ENCODE peak calls at places on chromosome 11, in five cellular contexts. One of them, this sample, is unnamed.

GRCh38 chr11:108880510-108880909 is 215.6 kb downstream of the DDX10 start:
- DNase-seq in mesendoderm: no peak
- DNase-seq in PC-9: no peak
- DNase-seq in hepatocyte: no peak
- DNase-seq in trophoblast cell: no peak
- DNase-seq in this sample: no peak

GRCh38 chr11:66970808-66971442 is 4.2 kb upstream of the C11orf86 start:
- DNase-seq in PC-9: peak; percentile 72
- DNase-seq in mesendoderm: peak; percentile 23
- DNase-seq in trophoblast cell: peak; percentile 86
- DNase-seq in hepatocyte: peak; percentile 85
- DNase-seq in this sample: no peak

GRCh38 chr11:67997460-67997921 is 6.4 kb downstream of the UNC93B1 start:
- DNase-seq in mesendoderm: no peak
- DNase-seq in hepatocyte: no peak
- DNase-seq in trophoblast cell: no peak
- DNase-seq in PC-9: no peak
- DNase-seq in this sample: no peak

GRCh38 chr11:7955191-7955590 is 10.1 kb downstream of the NLRP10 start:
- DNase-seq in PC-9: no peak
- DNase-seq in trophoblast cell: no peak
- DNase-seq in hepatocyte: no peak
- DNase-seq in mesendoderm: no peak
- DNase-seq in this sample: no peak

GRCh38 chr11:19432370-19433163 is 191.8 kb upstream of the E2F8 start:
- DNase-seq in mesendoderm: peak; percentile 35
- DNase-seq in hepatocyte: no peak
- DNase-seq in trophoblast cell: no peak
- DNase-seq in PC-9: peak; percentile 36
- DNase-seq in this sample: peak; percentile 41

GRCh38 chr11:114147389-114148382 is 88.2 kb downstream of the ZBTB16 start:
- DNase-seq in PC-9: no peak
- DNase-seq in mesendoderm: peak; percentile 91
- DNase-seq in trophoblast cell: peak; percentile 74
- DNase-seq in hepatocyte: no peak
- DNase-seq in this sample: no peak

GRCh38 chr11:34624069-34624468 is 3.2 kb downstream of the EHF start:
- DNase-seq in trophoblast cell: no peak
- DNase-seq in mesendoderm: no peak
- DNase-seq in PC-9: peak; percentile 80
- DNase-seq in hepatocyte: no peak
- DNase-seq in this sample: no peak

GRCh38 chr11:64525711-64526110 is 65.3 kb upstream of the SLC22A12 start:
- DNase-seq in hepatocyte: no peak
- DNase-seq in mesendoderm: no peak
- DNase-seq in PC-9: no peak
- DNase-seq in trophoblast cell: no peak
- DNase-seq in this sample: no peak

GRCh38 chr11:1202154-1202775 is 20.6 kb upstream of the MUC5B start:
- DNase-seq in trophoblast cell: no peak
- DNase-seq in PC-9: no peak
- DNase-seq in mesendoderm: peak; percentile 23
- DNase-seq in hepatocyte: no peak
- DNase-seq in this sample: peak; percentile 47

GRCh38 chr11:14503023-14503422 is 3.4 kb upstream of the COPB1 start:
- DNase-seq in PC-9: no peak
- DNase-seq in hepatocyte: no peak
- DNase-seq in trophoblast cell: no peak
- DNase-seq in mesendoderm: peak; percentile 5
- DNase-seq in this sample: peak; percentile 36

GRCh38 chr11:17609536-17610401 is 62.7 kb downstream of the OTOG start:
- DNase-seq in trophoblast cell: no peak
- DNase-seq in PC-9: no peak
- DNase-seq in mesendoderm: no peak
- DNase-seq in hepatocyte: no peak
- DNase-seq in this sample: no peak

GRCh38 chr11:115166826-115167225 is 337.4 kb downstream of the CADM1 start:
- DNase-seq in hepatocyte: peak; percentile 56
- DNase-seq in PC-9: no peak
- DNase-seq in trophoblast cell: no peak
- DNase-seq in mesendoderm: no peak
- DNase-seq in this sample: no peak

GRCh38 chr11:113681282-113681681 is 24.8 kb downstream of the TMPRSS5 start:
- DNase-seq in mesendoderm: peak; percentile 69
- DNase-seq in PC-9: no peak
- DNase-seq in hepatocyte: no peak
- DNase-seq in trophoblast cell: no peak
- DNase-seq in this sample: no peak

GRCh38 chr11:122019908-122020694 is 95.9 kb downstream of the BLID start:
- DNase-seq in PC-9: no peak
- DNase-seq in hepatocyte: no peak
- DNase-seq in mesendoderm: no peak
- DNase-seq in trophoblast cell: no peak
- DNase-seq in this sample: no peak

GRCh38 chr11:47391077-47391583 is 12.8 kb upstream of the SPI1 start:
- DNase-seq in PC-9: no peak
- DNase-seq in mesendoderm: no peak
- DNase-seq in trophoblast cell: peak; percentile 44
- DNase-seq in hepatocyte: no peak
- DNase-seq in this sample: no peak

GRCh38 chr11:67644042-67644441 is 4.5 kb upstream of the TBX10 start:
- DNase-seq in trophoblast cell: peak; percentile 47
- DNase-seq in PC-9: peak; percentile 32
- DNase-seq in mesendoderm: peak; percentile 69
- DNase-seq in hepatocyte: peak; percentile 22
- DNase-seq in this sample: peak; percentile 64

GRCh38 chr11:18844753-18845367 is 53.3 kb upstream of the PTPN5 start:
- DNase-seq in trophoblast cell: peak; percentile 64
- DNase-seq in PC-9: no peak
- DNase-seq in mesendoderm: peak; percentile 84
- DNase-seq in hepatocyte: peak; percentile 69
- DNase-seq in this sample: peak; percentile 75

GRCh38 chr11:63518548-63518947 is 12.7 kb downstream of the LGALS12 start:
- DNase-seq in hepatocyte: no peak
- DNase-seq in PC-9: no peak
- DNase-seq in trophoblast cell: no peak
- DNase-seq in mesendoderm: no peak
- DNase-seq in this sample: no peak

GRCh38 chr11:126512741-126513715 is 157.5 kb downstream of the ST3GAL4 start:
- DNase-seq in hepatocyte: no peak
- DNase-seq in trophoblast cell: no peak
- DNase-seq in PC-9: no peak
- DNase-seq in mesendoderm: peak; percentile 65
- DNase-seq in this sample: no peak

GRCh38 chr11:125168875-125169537 is 4.5 kb downstream of the PKNOX2 start:
- DNase-seq in mesendoderm: peak; percentile 48
- DNase-seq in trophoblast cell: no peak
- DNase-seq in hepatocyte: peak; percentile 22
- DNase-seq in PC-9: no peak
- DNase-seq in this sample: no peak

GRCh38 chr11:125173556-125173955 is 9.0 kb downstream of the PKNOX2 start:
- DNase-seq in mesendoderm: no peak
- DNase-seq in hepatocyte: no peak
- DNase-seq in PC-9: no peak
- DNase-seq in trophoblast cell: no peak
- DNase-seq in this sample: no peak

GRCh38 chr11:65833297-65834030 is at the start of gene SNX32:
- DNase-seq in mesendoderm: peak; percentile 95
- DNase-seq in trophoblast cell: peak; percentile 93
- DNase-seq in PC-9: no peak
- DNase-seq in hepatocyte: peak; percentile 97
- DNase-seq in this sample: no peak

GRCh38 chr11:17781221-17781620 is 46.6 kb downstream of the KCNC1 start:
- DNase-seq in hepatocyte: no peak
- DNase-seq in mesendoderm: no peak
- DNase-seq in PC-9: no peak
- DNase-seq in trophoblast cell: peak; percentile 2
- DNase-seq in this sample: no peak

GRCh38 chr11:128324051-128324481 is 263.3 kb downstream of the ETS1 start:
- DNase-seq in hepatocyte: no peak
- DNase-seq in trophoblast cell: no peak
- DNase-seq in mesendoderm: no peak
- DNase-seq in PC-9: no peak
- DNase-seq in this sample: no peak

GRCh38 chr11:91932151-91932821 is 292.3 kb upstream of the FAT3 start:
- DNase-seq in PC-9: no peak
- DNase-seq in trophoblast cell: no peak
- DNase-seq in hepatocyte: peak; percentile 13
- DNase-seq in mesendoderm: peak; percentile 40
- DNase-seq in this sample: no peak

GRCh38 chr11:129992161-129992944 is 10.3 kb downstream of the PRDM10 start:
- DNase-seq in PC-9: peak; percentile 5
- DNase-seq in mesendoderm: peak; percentile 84
- DNase-seq in trophoblast cell: no peak
- DNase-seq in hepatocyte: peak; percentile 78
- DNase-seq in this sample: peak; percentile 72

GRCh38 chr11:6813651-6814050 is 14.2 kb upstream of the OR6A2 start:
- DNase-seq in hepatocyte: no peak
- DNase-seq in trophoblast cell: no peak
- DNase-seq in mesendoderm: no peak
- DNase-seq in PC-9: no peak
- DNase-seq in this sample: no peak

GRCh38 chr11:126870021-126870420 is 130.5 kb downstream of the KIRREL3 start:
- DNase-seq in hepatocyte: no peak
- DNase-seq in mesendoderm: no peak
- DNase-seq in PC-9: no peak
- DNase-seq in trophoblast cell: no peak
- DNase-seq in this sample: no peak

GRCh38 chr11:68051191-68052136 is 12.6 kb downstream of the TCIRG1 start:
- DNase-seq in PC-9: no peak
- DNase-seq in mesendoderm: peak; percentile 23
- DNase-seq in trophoblast cell: no peak
- DNase-seq in hepatocyte: peak; percentile 10
- DNase-seq in this sample: no peak

GRCh38 chr11:85295872-85296271 is 331.3 kb downstream of the DLG2 start:
- DNase-seq in PC-9: no peak
- DNase-seq in trophoblast cell: no peak
- DNase-seq in hepatocyte: no peak
- DNase-seq in mesendoderm: no peak
- DNase-seq in this sample: no peak

GRCh38 chr11:59802639-59803176 is 7.9 kb downstream of the MRPL16 start:
- DNase-seq in hepatocyte: peak; percentile 62
- DNase-seq in trophoblast cell: peak; percentile 70
- DNase-seq in mesendoderm: peak; percentile 52
- DNase-seq in PC-9: peak; percentile 39
- DNase-seq in this sample: peak; percentile 83

GRCh38 chr11:126426126-126426525 is 70.6 kb downstream of the ST3GAL4 start:
- DNase-seq in PC-9: no peak
- DNase-seq in mesendoderm: no peak
- DNase-seq in hepatocyte: no peak
- DNase-seq in trophoblast cell: peak; percentile 25
- DNase-seq in this sample: peak; percentile 43

GRCh38 chr11:20208622-20209090 is 48.4 kb upstream of the DBX1 start:
- DNase-seq in hepatocyte: no peak
- DNase-seq in mesendoderm: peak; percentile 44
- DNase-seq in trophoblast cell: no peak
- DNase-seq in PC-9: no peak
- DNase-seq in this sample: no peak

GRCh38 chr11:96127596-96127959 is 203.7 kb upstream of the MTMR2 start:
- DNase-seq in trophoblast cell: no peak
- DNase-seq in mesendoderm: no peak
- DNase-seq in hepatocyte: no peak
- DNase-seq in PC-9: no peak
- DNase-seq in this sample: no peak
- H3K4me1 ChIP-seq in trophoblast cell: peaks cover 12% of the 10 kb centered on the region
- H3K4me1 ChIP-seq in mesendoderm: no peaks in the 10 kb centered on the region
- H3K4me1 ChIP-seq in hepatocyte: no peaks in the 10 kb centered on the region
- H3K4me1 ChIP-seq in PC-9: no peaks in the 10 kb centered on the region
- H3K4me1 ChIP-seq in this sample: no peaks in the 10 kb centered on the region

GRCh38 chr11:117010808-117011540 is 87.3 kb downstream of the SIK3 start:
- DNase-seq in PC-9: no peak
- DNase-seq in mesendoderm: no peak
- DNase-seq in trophoblast cell: peak; percentile 71
- DNase-seq in hepatocyte: no peak
- DNase-seq in this sample: no peak

GRCh38 chr11:117009905-117010605 is 88.2 kb downstream of the SIK3 start:
- DNase-seq in trophoblast cell: peak; percentile 51
- DNase-seq in mesendoderm: peak; percentile 93
- DNase-seq in hepatocyte: no peak
- DNase-seq in PC-9: no peak
- DNase-seq in this sample: no peak

GRCh38 chr11:117016246-117016645 is 82.0 kb downstream of the SIK3 start:
- DNase-seq in hepatocyte: no peak
- DNase-seq in trophoblast cell: no peak
- DNase-seq in mesendoderm: no peak
- DNase-seq in PC-9: no peak
- DNase-seq in this sample: no peak

GRCh38 chr11:117016747-117017146 is 81.5 kb downstream of the SIK3 start:
- DNase-seq in PC-9: no peak
- DNase-seq in hepatocyte: no peak
- DNase-seq in mesendoderm: no peak
- DNase-seq in trophoblast cell: no peak
- DNase-seq in this sample: no peak

GRCh38 chr11:117011541-117011908 is 86.7 kb downstream of the SIK3 start:
- DNase-seq in trophoblast cell: no peak
- DNase-seq in mesendoderm: no peak
- DNase-seq in hepatocyte: no peak
- DNase-seq in PC-9: peak; percentile 3
- DNase-seq in this sample: no peak
- H3K4me2 ChIP-seq in trophoblast cell: no peak overlapping the region
- H3K4me2 ChIP-seq in mesendoderm: no peak overlapping the region
- H3K4me2 ChIP-seq in hepatocyte: no peak overlapping the region
- H3K4me2 ChIP-seq in PC-9: peak overlapping the region; percentile 3
- H3K4me2 ChIP-seq in this sample: no peak overlapping the region

DNA sequence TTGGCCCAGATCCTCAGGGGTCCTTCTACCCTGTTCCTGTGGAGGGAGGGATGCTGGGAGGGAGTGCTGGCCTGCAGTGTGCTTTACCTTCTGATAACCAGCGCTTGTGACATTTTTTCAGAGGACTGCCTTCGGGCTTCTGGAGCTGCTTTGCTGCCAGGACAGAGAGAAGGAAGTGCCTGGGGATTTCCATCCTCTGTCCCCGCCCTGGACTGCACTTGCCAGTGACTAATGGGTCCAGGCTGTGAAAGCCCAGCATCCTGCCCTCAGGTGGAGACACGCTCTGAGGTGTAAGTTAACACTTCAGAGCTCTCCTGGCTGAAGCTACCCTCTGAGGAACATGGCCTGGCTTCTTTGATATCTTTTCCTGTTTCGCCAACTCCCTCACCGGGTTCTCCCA is 158.7 kb upstream of the SYT13 start:
- DNase-seq in hepatocyte: no peak
- DNase-seq in trophoblast cell: peak; percentile 30
- DNase-seq in PC-9: no peak
- DNase-seq in mesendoderm: peak; percentile 74
- DNase-seq in this sample: no peak
- H3K27me3 ChIP-seq in hepatocyte: no peaks in the 10 kb centered on the region
- H3K27me3 ChIP-seq in trophoblast cell: no peaks in the 10 kb centered on the region
- H3K27me3 ChIP-seq in PC-9: peaks cover 86% of the 10 kb centered on the region
- H3K27me3 ChIP-seq in mesendoderm: no peaks in the 10 kb centered on the region
- H3K27me3 ChIP-seq in this sample: no peaks in the 10 kb centered on the region

DNA sequence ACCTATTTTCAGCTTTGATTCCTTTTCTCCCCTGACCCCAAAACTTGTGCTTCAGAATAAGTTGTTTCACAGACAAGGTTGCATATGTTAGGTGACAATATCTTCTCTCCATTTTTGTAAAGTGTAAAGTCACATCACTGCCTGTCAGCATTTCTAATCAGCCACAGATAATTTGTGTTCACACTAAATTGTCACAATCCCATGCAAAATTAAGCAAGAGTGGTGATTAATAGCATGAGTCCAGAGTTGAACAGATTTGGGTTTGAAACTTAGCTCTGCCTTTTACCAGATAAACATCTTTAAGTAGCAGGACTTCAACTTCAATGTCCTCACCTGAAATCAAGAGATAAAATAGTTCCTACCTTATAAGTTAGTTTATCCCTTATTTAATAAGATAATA is 80.1 kb downstream of the MICAL2 start:
- DNase-seq in PC-9: no peak
- DNase-seq in trophoblast cell: no peak
- DNase-seq in hepatocyte: no peak
- DNase-seq in mesendoderm: no peak
- DNase-seq in this sample: no peak
- H3K4me1 ChIP-seq in PC-9: no peaks in the 10 kb centered on the region
- H3K4me1 ChIP-seq in trophoblast cell: peaks cover 15% of the 10 kb centered on the region
- H3K4me1 ChIP-seq in hepatocyte: peaks cover 4% of the 10 kb centered on the region
- H3K4me1 ChIP-seq in mesendoderm: no peaks in the 10 kb centered on the region
- H3K4me1 ChIP-seq in this sample: no peaks in the 10 kb centered on the region

This sample was measured in Karpas-422.